ENCODE peak calls at places on chromosomes 4 and X, in six cellular contexts. J is BE2C, R is astrocyte of the spinal cord, E is fibroblast of pulmonary artery, Q is breast epithelium, U is sigmoid colon. T is an unnamed sample.

GRCh38 chr4:109032676-109033075 is 269.8 kb downstream of the COL25A1 start:
- DNase-seq in J (no peak), R (no peak), E (no peak), Q (no peak), U (no peak), T (no peak)

GRCh38 chr4:155796031-155796430 is 37.2 kb downstream of the GUCY1B1 start:
- DNase-seq in J (no peak), R (peak; percentile 74), E (peak; percentile 31), Q (no peak), U (no peak), T (peak; percentile 19)

GRCh38 chrX:136065044-136065671 is 79.9 kb downstream of the SLC9A6 start:
- DNase-seq in J (no peak), R (peak; percentile 81), E (peak; percentile 72), Q (no peak), U (peak; percentile 86), T (peak; percentile 24)

GRCh38 chr4:109730294-109731051 is 603 bp upstream of the PLA2G12A start:
- DNase-seq in J (peak; percentile 46), R (peak; percentile 67), E (peak; percentile 58), Q (peak; percentile 63), U (peak; percentile 82), T (peak; percentile 62)

GRCh38 chr4:95835672-95836071 is 4.2 kb upstream of the PDHA2 start:
- DNase-seq in J (peak; percentile 21), R (no peak), E (no peak), Q (no peak), U (no peak), T (peak; percentile 1)

GRCh38 chrX:73785493-73785892 is 222.5 kb downstream of the CHIC1 start:
- DNase-seq in J (no peak), R (no peak), E (no peak), Q (no peak), U (no peak), T (no peak)

GRCh38 chr4:113293673-113294072 is 244.2 kb downstream of the ANK2 start:
- DNase-seq in J (no peak), R (peak; percentile 23), E (peak; percentile 43), Q (no peak), U (no peak), T (no peak)

GRCh38 chr4:51870441-51871188 is 27.7 kb downstream of the DCUN1D4 start:
- DNase-seq in J (no peak), R (peak; percentile 25), E (no peak), Q (no peak), U (no peak), T (no peak)

GRCh38 chr4:186724048-186724860 is 598 bp upstream of the FAT1 start:
- DNase-seq in J (no peak), R (peak; percentile 56), E (peak; percentile 66), Q (no peak), U (peak; percentile 80), T (peak; percentile 55)

DNA sequence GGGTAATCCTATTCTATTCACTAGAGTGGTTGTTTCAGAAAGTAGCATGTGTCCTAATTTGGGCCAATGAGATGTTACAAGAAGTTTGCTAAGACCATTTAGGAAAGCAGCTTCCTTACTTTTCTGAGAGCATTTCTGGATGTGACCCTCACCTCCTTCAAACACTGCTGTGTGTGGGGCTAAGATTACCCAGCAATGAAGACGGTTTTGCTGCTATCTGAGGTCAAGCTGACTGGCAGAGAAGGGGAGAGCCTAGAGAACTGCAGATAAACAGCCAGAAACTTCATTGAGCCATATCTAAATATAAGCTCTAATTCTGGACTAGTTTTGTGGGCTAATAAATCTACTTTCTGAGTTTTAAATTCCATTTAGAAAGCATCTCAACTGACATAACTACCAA is 36.4 kb downstream of the ZAR1 start:
- DNase-seq in J (no peak), R (no peak), E (no peak), Q (no peak), U (no peak), T (no peak)
- TF ChIP-seq CTCF in J (no peak), R (no peak), E (no peak), Q (no peak), U (no peak), T (no peak)

DNA sequence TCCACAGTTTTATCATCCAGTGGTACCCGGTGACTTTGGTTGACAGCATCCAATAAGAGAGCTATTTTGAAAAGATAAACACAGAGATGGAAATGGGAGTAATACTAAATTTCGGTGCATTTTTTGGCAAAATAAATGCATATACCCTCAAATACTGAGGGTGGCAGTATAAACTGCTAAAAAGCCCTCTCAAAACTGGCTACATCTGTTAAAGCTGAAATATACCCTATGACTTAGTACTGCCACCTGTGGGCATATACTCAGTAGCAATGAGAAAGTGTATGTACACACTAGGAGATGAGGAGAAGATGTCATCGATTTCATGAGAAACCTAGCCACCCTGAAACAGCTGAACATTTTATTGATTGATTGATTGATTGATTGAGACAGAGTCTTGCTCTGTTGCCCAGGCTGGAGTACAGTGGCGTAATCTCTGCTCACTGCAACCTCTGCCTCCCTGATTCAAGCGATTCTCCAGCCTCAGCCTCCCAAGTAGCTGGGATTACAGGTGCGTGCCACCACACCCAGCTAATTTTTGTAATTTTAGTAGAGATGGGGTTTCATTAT is 12.2 kb upstream of the TMEM128 start:
- DNase-seq in J (no peak), R (peak; percentile 67), E (peak; percentile 89), Q (no peak), U (no peak), T (peak; percentile 67)
- TF ChIP-seq CTCF in J (peak; percentile 53), R (peak; percentile 50), E (peak; percentile 73), Q (no peak), U (no peak), T (peak; percentile 65)

GRCh38 chr4:126395661-126396060 is 1080.9 kb downstream of the FAT4 start:
- DNase-seq in J (no peak), R (peak; percentile 5), E (peak; percentile 17), Q (no peak), U (no peak), T (peak; percentile 75)

GRCh38 chr4:126396121-126396520 is 1081.4 kb downstream of the FAT4 start:
- DNase-seq in J (no peak), R (no peak), E (no peak), Q (no peak), U (no peak), T (no peak)

GRCh38 chr4:126396703-126397102 is 1081.9 kb downstream of the FAT4 start:
- DNase-seq in J (no peak), R (no peak), E (no peak), Q (no peak), U (no peak), T (no peak)
- TF ChIP-seq CTCF in J (peak; percentile 13), R (peak; percentile 2), E (no peak), Q (no peak), U (no peak), T (peak; percentile 10)

DNA sequence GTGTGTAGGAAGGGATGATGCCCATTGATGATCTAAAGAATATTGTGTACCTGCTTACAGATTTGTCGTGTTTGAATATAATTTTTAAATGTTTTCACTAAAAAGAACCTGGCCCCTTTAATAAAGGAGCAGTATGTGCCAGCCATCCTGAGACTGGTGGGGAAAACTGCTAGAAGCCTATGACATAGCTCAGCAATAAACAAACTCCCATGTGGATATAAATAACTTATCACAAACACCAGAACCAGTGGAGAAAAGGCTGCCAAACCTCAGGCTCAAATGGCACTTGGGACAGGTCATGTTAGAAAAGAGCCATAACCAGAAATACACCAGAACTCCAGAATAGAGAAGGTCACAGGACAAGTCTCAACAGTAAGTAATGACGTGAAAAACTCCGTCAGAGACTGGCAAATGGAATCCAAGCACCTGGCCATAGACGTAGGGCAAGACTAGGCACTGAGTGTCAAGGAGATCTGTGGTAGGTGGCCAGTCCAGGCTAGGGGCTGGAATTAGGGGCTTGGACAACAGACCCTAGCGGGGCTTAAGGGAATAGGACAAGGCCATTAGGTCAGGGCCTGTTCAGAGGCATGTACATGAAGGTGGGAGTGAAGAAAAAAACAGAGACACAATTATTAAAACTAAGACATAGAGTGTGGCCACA is 11.7 kb upstream of the QRFPR start:
- DNase-seq in J (no peak), R (no peak), E (no peak), Q (no peak), U (no peak), T (no peak)
- TF ChIP-seq CTCF in J (no peak), R (no peak), E (no peak), Q (no peak), U (no peak), T (no peak)

GRCh38 chr4:71526626-71527406 is 188.0 kb downstream of the SLC4A4 start:
- DNase-seq in J (no peak), R (no peak), E (no peak), Q (no peak), U (no peak), T (no peak)
- TF ChIP-seq CTCF in J (peak; percentile 15), R (peak; percentile 24), E (peak; percentile 10), Q (no peak), U (no peak), T (no peak)